ENCODE peak calls at places on chromosomes 4 and X, in nine cellular contexts. One of them, this sample, is unnamed.
A peak's percentile ranks its signal among the peaks of the same experiment; 100 is the strongest.

GRCh38 chrX:56564182-56564885 is 907 bp downstream of the UBQLN2 start:
- DNase-seq in hepatic stellate cell: peak; percentile 10
- DNase-seq in activated naive CD4-positive, alpha-beta T cell treated with anti-CD3 and anti-CD28 coated beads, Interleukin-2, amount 50 U/mL, for 16 hours: peak; percentile 39
- DNase-seq in fibroblast of mammary gland: peak; percentile 46
- DNase-seq in activated CD4-positive, alpha-beta memory T cell treated with anti-CD3 and anti-CD28 coated beads for 36 hours: peak; percentile 73
- DNase-seq in stimulated activated CD4-positive, alpha-beta T cell treated with anti-CD3 and anti-CD28 coated beads, Interleukin-4, amount 100 ng/mL, for 4 hours: peak; percentile 1
- DNase-seq in RPMI7951: peak; percentile 40
- DNase-seq in heart left ventricle: peak; percentile 30
- DNase-seq in AG20443: peak; percentile 12
- DNase-seq in this sample: peak; percentile 9

GRCh38 chr4:186260117-186260503 is 5.9 kb upstream of the F11 start:
- DNase-seq in activated naive CD4-positive, alpha-beta T cell treated with anti-CD3 and anti-CD28 coated beads, Interleukin-2, amount 50 U/mL, for 16 hours: no peak
- DNase-seq in heart left ventricle: no peak
- DNase-seq in RPMI7951: no peak
- DNase-seq in AG20443: no peak
- DNase-seq in stimulated activated CD4-positive, alpha-beta T cell treated with anti-CD3 and anti-CD28 coated beads, Interleukin-4, amount 100 ng/mL, for 4 hours: no peak
- DNase-seq in hepatic stellate cell: no peak
- DNase-seq in activated CD4-positive, alpha-beta memory T cell treated with anti-CD3 and anti-CD28 coated beads for 36 hours: no peak
- DNase-seq in fibroblast of mammary gland: no peak
- DNase-seq in this sample: no peak

GRCh38 chr4:36174570-36174969 is 69.7 kb downstream of the ARAP2 start:
- DNase-seq in RPMI7951: no peak
- DNase-seq in fibroblast of mammary gland: no peak
- DNase-seq in activated naive CD4-positive, alpha-beta T cell treated with anti-CD3 and anti-CD28 coated beads, Interleukin-2, amount 50 U/mL, for 16 hours: no peak
- DNase-seq in hepatic stellate cell: no peak
- DNase-seq in stimulated activated CD4-positive, alpha-beta T cell treated with anti-CD3 and anti-CD28 coated beads, Interleukin-4, amount 100 ng/mL, for 4 hours: no peak
- DNase-seq in AG20443: no peak
- DNase-seq in heart left ventricle: no peak
- DNase-seq in activated CD4-positive, alpha-beta memory T cell treated with anti-CD3 and anti-CD28 coated beads for 36 hours: no peak
- DNase-seq in this sample: no peak

GRCh38 chr4:100907465-100908454 is 389.9 kb upstream of the EMCN start:
- DNase-seq in stimulated activated CD4-positive, alpha-beta T cell treated with anti-CD3 and anti-CD28 coated beads, Interleukin-4, amount 100 ng/mL, for 4 hours: no peak
- DNase-seq in heart left ventricle: no peak
- DNase-seq in hepatic stellate cell: no peak
- DNase-seq in activated naive CD4-positive, alpha-beta T cell treated with anti-CD3 and anti-CD28 coated beads, Interleukin-2, amount 50 U/mL, for 16 hours: no peak
- DNase-seq in fibroblast of mammary gland: peak; percentile 18
- DNase-seq in RPMI7951: peak; percentile 6
- DNase-seq in activated CD4-positive, alpha-beta memory T cell treated with anti-CD3 and anti-CD28 coated beads for 36 hours: no peak
- DNase-seq in AG20443: peak; percentile 24
- DNase-seq in this sample: no peak

GRCh38 chrX:149504226-149504914 is 736 bp downstream of the IDS start:
- DNase-seq in AG20443: no peak
- DNase-seq in fibroblast of mammary gland: peak; percentile 9
- DNase-seq in activated CD4-positive, alpha-beta memory T cell treated with anti-CD3 and anti-CD28 coated beads for 36 hours: peak; percentile 88
- DNase-seq in stimulated activated CD4-positive, alpha-beta T cell treated with anti-CD3 and anti-CD28 coated beads, Interleukin-4, amount 100 ng/mL, for 4 hours: peak; percentile 55
- DNase-seq in hepatic stellate cell: no peak
- DNase-seq in RPMI7951: no peak
- DNase-seq in activated naive CD4-positive, alpha-beta T cell treated with anti-CD3 and anti-CD28 coated beads, Interleukin-2, amount 50 U/mL, for 16 hours: peak; percentile 52
- DNase-seq in heart left ventricle: no peak
- DNase-seq in this sample: peak; percentile 75

GRCh38 chr4:108155373-108155772 is 13.4 kb downstream of the LEF1 start:
- DNase-seq in stimulated activated CD4-positive, alpha-beta T cell treated with anti-CD3 and anti-CD28 coated beads, Interleukin-4, amount 100 ng/mL, for 4 hours: peak; percentile 44
- DNase-seq in AG20443: no peak
- DNase-seq in RPMI7951: peak; percentile 78
- DNase-seq in activated naive CD4-positive, alpha-beta T cell treated with anti-CD3 and anti-CD28 coated beads, Interleukin-2, amount 50 U/mL, for 16 hours: peak; percentile 44
- DNase-seq in fibroblast of mammary gland: peak; percentile 65
- DNase-seq in activated CD4-positive, alpha-beta memory T cell treated with anti-CD3 and anti-CD28 coated beads for 36 hours: no peak
- DNase-seq in hepatic stellate cell: no peak
- DNase-seq in heart left ventricle: no peak
- DNase-seq in this sample: no peak

GRCh38 chr4:102420563-102421221 is 75.4 kb upstream of the SLC39A8 start:
- DNase-seq in fibroblast of mammary gland: peak; percentile 58
- DNase-seq in hepatic stellate cell: no peak
- DNase-seq in AG20443: peak; percentile 30
- DNase-seq in activated naive CD4-positive, alpha-beta T cell treated with anti-CD3 and anti-CD28 coated beads, Interleukin-2, amount 50 U/mL, for 16 hours: no peak
- DNase-seq in stimulated activated CD4-positive, alpha-beta T cell treated with anti-CD3 and anti-CD28 coated beads, Interleukin-4, amount 100 ng/mL, for 4 hours: no peak
- DNase-seq in heart left ventricle: no peak
- DNase-seq in RPMI7951: peak; percentile 42
- DNase-seq in activated CD4-positive, alpha-beta memory T cell treated with anti-CD3 and anti-CD28 coated beads for 36 hours: no peak
- DNase-seq in this sample: no peak

GRCh38 chr4:15455290-15455689 is 14.4 kb upstream of the CC2D2A start:
- DNase-seq in activated CD4-positive, alpha-beta memory T cell treated with anti-CD3 and anti-CD28 coated beads for 36 hours: no peak
- DNase-seq in RPMI7951: no peak
- DNase-seq in fibroblast of mammary gland: peak; percentile 95
- DNase-seq in hepatic stellate cell: peak; percentile 27
- DNase-seq in stimulated activated CD4-positive, alpha-beta T cell treated with anti-CD3 and anti-CD28 coated beads, Interleukin-4, amount 100 ng/mL, for 4 hours: no peak
- DNase-seq in heart left ventricle: no peak
- DNase-seq in AG20443: peak; percentile 56
- DNase-seq in activated naive CD4-positive, alpha-beta T cell treated with anti-CD3 and anti-CD28 coated beads, Interleukin-2, amount 50 U/mL, for 16 hours: no peak
- DNase-seq in this sample: no peak

GRCh38 chr4:123587983-123588494 is 191.4 kb downstream of the SPRY1 start:
- DNase-seq in activated CD4-positive, alpha-beta memory T cell treated with anti-CD3 and anti-CD28 coated beads for 36 hours: no peak
- DNase-seq in heart left ventricle: no peak
- DNase-seq in AG20443: peak; percentile 74
- DNase-seq in activated naive CD4-positive, alpha-beta T cell treated with anti-CD3 and anti-CD28 coated beads, Interleukin-2, amount 50 U/mL, for 16 hours: no peak
- DNase-seq in fibroblast of mammary gland: no peak
- DNase-seq in stimulated activated CD4-positive, alpha-beta T cell treated with anti-CD3 and anti-CD28 coated beads, Interleukin-4, amount 100 ng/mL, for 4 hours: no peak
- DNase-seq in hepatic stellate cell: peak; percentile 42
- DNase-seq in RPMI7951: peak; percentile 96
- DNase-seq in this sample: no peak

GRCh38 chr4:18611008-18611407 is 589.5 kb upstream of the LCORL start:
- DNase-seq in heart left ventricle: no peak
- DNase-seq in activated naive CD4-positive, alpha-beta T cell treated with anti-CD3 and anti-CD28 coated beads, Interleukin-2, amount 50 U/mL, for 16 hours: no peak
- DNase-seq in fibroblast of mammary gland: no peak
- DNase-seq in stimulated activated CD4-positive, alpha-beta T cell treated with anti-CD3 and anti-CD28 coated beads, Interleukin-4, amount 100 ng/mL, for 4 hours: no peak
- DNase-seq in hepatic stellate cell: no peak
- DNase-seq in activated CD4-positive, alpha-beta memory T cell treated with anti-CD3 and anti-CD28 coated beads for 36 hours: no peak
- DNase-seq in AG20443: no peak
- DNase-seq in RPMI7951: no peak
- DNase-seq in this sample: no peak